ENCODE peak calls at places on chromosomes 11 and 22, in four cellular contexts. M, L, E and Z are unnamed samples.

GRCh38 chr11:130136107-130136506 is 23.5 kb upstream of the ST14 start:
- DNase-seq in M (no peak), L (no peak), E (no peak), Z (no peak)

GRCh38 chr11:14973621-14974020 is 1.5 kb upstream of the CALCA start:
- DNase-seq in M (no peak), L (peak; percentile 45), E (no peak), Z (no peak)

GRCh38 chr11:44028401-44028800 is 19.4 kb upstream of the ACCSL start:
- DNase-seq in M (no peak), L (no peak), E (no peak), Z (no peak)

GRCh38 chr11:122981388-122982264 is at the start of gene BSX:
- DNase-seq in M (no peak), L (no peak), E (peak; percentile 16), Z (peak; percentile 14)

GRCh38 chr11:122440783-122441701 is 214.5 kb upstream of the UBASH3B start:
- DNase-seq in M (no peak), L (peak; percentile 59), E (no peak), Z (no peak)

GRCh38 chr11:125082611-125083311 is 19.7 kb downstream of the SLC37A2 start:
- DNase-seq in M (peak; percentile 56), L (no peak), E (no peak), Z (no peak)

GRCh38 chr22:30646518-30647160 is 11.1 kb downstream of the SLC35E4 start:
- DNase-seq in M (no peak), L (no peak), E (no peak), Z (no peak)

GRCh38 chr11:31714840-31715239 is 96.3 kb downstream of the PAX6 start:
- DNase-seq in M (no peak), L (no peak), E (no peak), Z (no peak)

GRCh38 chr11:112292188-112292587 is 31.5 kb upstream of the PLET1 start:
- DNase-seq in M (no peak), L (no peak), E (no peak), Z (no peak)

GRCh38 chr22:46854125-46854870 is 91.8 kb downstream of the TBC1D22A start:
- DNase-seq in M (no peak), L (peak; percentile 87), E (no peak), Z (no peak)

GRCh38 chr11:45089251-45089650 is 57.2 kb upstream of the PRDM11 start:
- DNase-seq in M (peak; percentile 98), L (peak; percentile 91), E (no peak), Z (no peak)